ENCODE peak calls at places on chromosomes 3 and 15, in seven cellular contexts. X is endodermal cell; C is ovary; F is T-helper 17 cell; G is stimulated activated CD4-positive, alpha-beta T cell treated with anti-CD3 and anti-CD28 coated beads, Interleukin-2, amount 100 ng/mL, for 24 hours; A is EL; J is DMS153. I is an unnamed sample.

GRCh38 chr3:181935915-181936314 is 224.2 kb downstream of the SOX2 start:
- DNase-seq in F (no peak), X (no peak), C (no peak), A (no peak), J (no peak), G (no peak), I (no peak)

GRCh38 chr3:63706321-63707085 is 54.0 kb downstream of the SNTN start:
- DNase-seq in X (no peak), F (no peak), G (no peak), C (no peak), A (peak; percentile 61), J (no peak), I (no peak)

GRCh38 chr3:37944243-37944955 is 46.2 kb upstream of the VILL start:
- DNase-seq in J (no peak), F (no peak), C (no peak), A (peak; percentile 7), G (no peak), X (no peak), I (no peak)

GRCh38 chr3:58624550-58624949 is 42.0 kb downstream of the FAM3D start:
- DNase-seq in J (no peak), A (no peak), X (no peak), F (no peak), C (no peak), G (no peak), I (no peak)

GRCh38 chr15:80317389-80318169 is 65.6 kb upstream of the CTXND1 start:
- DNase-seq in G (no peak), C (no peak), F (no peak), J (no peak), A (peak; percentile 95), X (no peak), I (peak; percentile 92)

GRCh38 chr3:60657972-60658371 is 593.3 kb downstream of the FHIT start:
- DNase-seq in G (no peak), J (no peak), X (no peak), A (no peak), F (no peak), C (no peak), I (no peak)

GRCh38 chr3:30677347-30677685 is 70.9 kb downstream of the TGFBR2 start:
- DNase-seq in X (no peak), A (no peak), C (no peak), J (no peak), G (no peak), F (no peak), I (no peak)

GRCh38 chr3:66665021-66665695 is 164.3 kb upstream of the LRIG1 start:
- DNase-seq in J (no peak), G (no peak), C (no peak), X (no peak), F (no peak), A (no peak), I (no peak)

GRCh38 chr3:45199837-45200648 is 26.0 kb downstream of the TMEM158 start:
- DNase-seq in F (no peak), J (no peak), X (peak; percentile 74), C (no peak), A (peak; percentile 95), G (no peak), I (peak; percentile 85)

GRCh38 chr15:75054172-75054897 is 30.9 kb downstream of the PPCDC start:
- DNase-seq in X (no peak), J (no peak), F (no peak), A (no peak), G (no peak), C (no peak), I (no peak)

I was measured in osteoblast.